ENCODE peak calls at places on chromosome 7, in ten cellular contexts. One of them, this sample, is unnamed.

GRCh38 chr7:5442757-5443305 is 19.2 kb upstream of the TNRC18 start:
- DNase-seq in cardiac fibroblast: no peak
- DNase-seq in epithelial cell of esophagus: no peak
- DNase-seq in putamen: no peak
- DNase-seq in caudate nucleus: no peak
- DNase-seq in right cardiac atrium: peak
- DNase-seq in GM03348: no peak
- DNase-seq in stimulated activated CD4-positive, alpha-beta T cell treated with anti-CD3 and anti-CD28 coated beads, TNF-alpha, amount 100 ng/mL, for 24 hours: no peak
- DNase-seq in neural crest cell: no peak
- DNase-seq in WTC11: no peak
- DNase-seq in this sample: no peak

GRCh38 chr7:105691029-105691691 is 109.9 kb upstream of the EFCAB10 start:
- DNase-seq in cardiac fibroblast: peak
- DNase-seq in epithelial cell of esophagus: no peak
- DNase-seq in putamen: no peak
- DNase-seq in caudate nucleus: no peak
- DNase-seq in right cardiac atrium: peak
- DNase-seq in GM03348: peak
- DNase-seq in stimulated activated CD4-positive, alpha-beta T cell treated with anti-CD3 and anti-CD28 coated beads, TNF-alpha, amount 100 ng/mL, for 24 hours: no peak
- DNase-seq in neural crest cell: no peak
- DNase-seq in WTC11: no peak
- DNase-seq in this sample: no peak

GRCh38 chr7:105838273-105839141 is 37.9 kb downstream of the ATXN7L1 start:
- DNase-seq in cardiac fibroblast: peak
- DNase-seq in epithelial cell of esophagus: peak
- DNase-seq in putamen: no peak
- DNase-seq in caudate nucleus: peak
- DNase-seq in right cardiac atrium: peak
- DNase-seq in GM03348: peak
- DNase-seq in stimulated activated CD4-positive, alpha-beta T cell treated with anti-CD3 and anti-CD28 coated beads, TNF-alpha, amount 100 ng/mL, for 24 hours: no peak
- DNase-seq in neural crest cell: no peak
- DNase-seq in WTC11: no peak
- DNase-seq in this sample: no peak

GRCh38 chr7:28647076-28647421 is 234.7 kb downstream of the CREB5 start:
- DNase-seq in cardiac fibroblast: no peak
- DNase-seq in epithelial cell of esophagus: no peak
- DNase-seq in putamen: peak
- DNase-seq in caudate nucleus: peak
- DNase-seq in right cardiac atrium: peak
- DNase-seq in GM03348: no peak
- DNase-seq in stimulated activated CD4-positive, alpha-beta T cell treated with anti-CD3 and anti-CD28 coated beads, TNF-alpha, amount 100 ng/mL, for 24 hours: no peak
- DNase-seq in neural crest cell: no peak
- DNase-seq in WTC11: no peak
- DNase-seq in this sample: no peak

GRCh38 chr7:39616138-39616537 is 7.2 kb upstream of the RALA start:
- DNase-seq in cardiac fibroblast: peak
- DNase-seq in epithelial cell of esophagus: peak
- DNase-seq in putamen: no peak
- DNase-seq in caudate nucleus: no peak
- DNase-seq in right cardiac atrium: no peak
- DNase-seq in GM03348: no peak
- DNase-seq in stimulated activated CD4-positive, alpha-beta T cell treated with anti-CD3 and anti-CD28 coated beads, TNF-alpha, amount 100 ng/mL, for 24 hours: no peak
- DNase-seq in neural crest cell: no peak
- DNase-seq in WTC11: no peak
- DNase-seq in this sample: no peak

GRCh38 chr7:17031903-17032551 is 150.2 kb upstream of the AGR3 start:
- DNase-seq in cardiac fibroblast: no peak
- DNase-seq in epithelial cell of esophagus: peak
- DNase-seq in putamen: no peak
- DNase-seq in caudate nucleus: no peak
- DNase-seq in right cardiac atrium: no peak
- DNase-seq in GM03348: no peak
- DNase-seq in stimulated activated CD4-positive, alpha-beta T cell treated with anti-CD3 and anti-CD28 coated beads, TNF-alpha, amount 100 ng/mL, for 24 hours: no peak
- DNase-seq in neural crest cell: no peak
- DNase-seq in WTC11: no peak
- DNase-seq in this sample: no peak

GRCh38 chr7:155618708-155619633 is 25.5 kb upstream of the RBM33 start:
- DNase-seq in cardiac fibroblast: peak
- DNase-seq in epithelial cell of esophagus: no peak
- DNase-seq in putamen: no peak
- DNase-seq in caudate nucleus: no peak
- DNase-seq in right cardiac atrium: no peak
- DNase-seq in GM03348: no peak
- DNase-seq in stimulated activated CD4-positive, alpha-beta T cell treated with anti-CD3 and anti-CD28 coated beads, TNF-alpha, amount 100 ng/mL, for 24 hours: no peak
- DNase-seq in neural crest cell: no peak
- DNase-seq in WTC11: no peak
- DNase-seq in this sample: no peak

GRCh38 chr7:91082854-91083495 is 181.3 kb upstream of the FZD1 start:
- DNase-seq in cardiac fibroblast: peak
- DNase-seq in epithelial cell of esophagus: peak
- DNase-seq in putamen: no peak
- DNase-seq in caudate nucleus: no peak
- DNase-seq in right cardiac atrium: peak
- DNase-seq in GM03348: peak
- DNase-seq in stimulated activated CD4-positive, alpha-beta T cell treated with anti-CD3 and anti-CD28 coated beads, TNF-alpha, amount 100 ng/mL, for 24 hours: no peak
- DNase-seq in neural crest cell: no peak
- DNase-seq in WTC11: no peak
- DNase-seq in this sample: peak

GRCh38 chr7:20591086-20591485 is 24.4 kb upstream of the ABCB5 start:
- DNase-seq in cardiac fibroblast: no peak
- DNase-seq in epithelial cell of esophagus: no peak
- DNase-seq in putamen: no peak
- DNase-seq in caudate nucleus: no peak
- DNase-seq in right cardiac atrium: no peak
- DNase-seq in GM03348: no peak
- DNase-seq in stimulated activated CD4-positive, alpha-beta T cell treated with anti-CD3 and anti-CD28 coated beads, TNF-alpha, amount 100 ng/mL, for 24 hours: no peak
- DNase-seq in neural crest cell: no peak
- DNase-seq in WTC11: no peak
- DNase-seq in this sample: no peak

GRCh38 chr7:86469680-86470295 is 173.9 kb upstream of the GRM3 start:
- DNase-seq in cardiac fibroblast: peak
- DNase-seq in epithelial cell of esophagus: peak
- DNase-seq in putamen: peak
- DNase-seq in caudate nucleus: peak
- DNase-seq in right cardiac atrium: peak
- DNase-seq in GM03348: peak
- DNase-seq in stimulated activated CD4-positive, alpha-beta T cell treated with anti-CD3 and anti-CD28 coated beads, TNF-alpha, amount 100 ng/mL, for 24 hours: peak
- DNase-seq in neural crest cell: peak
- DNase-seq in WTC11: peak
- DNase-seq in this sample: peak

GRCh38 chr7:137091396-137091795 is 222.9 kb downstream of the CHRM2 start:
- DNase-seq in cardiac fibroblast: peak
- DNase-seq in epithelial cell of esophagus: peak
- DNase-seq in putamen: no peak
- DNase-seq in caudate nucleus: no peak
- DNase-seq in right cardiac atrium: no peak
- DNase-seq in GM03348: no peak
- DNase-seq in stimulated activated CD4-positive, alpha-beta T cell treated with anti-CD3 and anti-CD28 coated beads, TNF-alpha, amount 100 ng/mL, for 24 hours: no peak
- DNase-seq in neural crest cell: no peak
- DNase-seq in WTC11: peak
- DNase-seq in this sample: peak

GRCh38 chr7:46723742-46724141 is 802.7 kb upstream of the IGFBP3 start:
- DNase-seq in cardiac fibroblast: no peak
- DNase-seq in epithelial cell of esophagus: no peak
- DNase-seq in putamen: no peak
- DNase-seq in caudate nucleus: no peak
- DNase-seq in right cardiac atrium: no peak
- DNase-seq in GM03348: no peak
- DNase-seq in stimulated activated CD4-positive, alpha-beta T cell treated with anti-CD3 and anti-CD28 coated beads, TNF-alpha, amount 100 ng/mL, for 24 hours: no peak
- DNase-seq in neural crest cell: no peak
- DNase-seq in WTC11: no peak
- DNase-seq in this sample: no peak